ENCODE peak calls at places on chromosome 13, in six cellular contexts. N, D, J, T, S and Y are unnamed samples.

GRCh38 chr13:36530050-36530789 is 97.9 kb downstream of the CCNA1 start:
- DNase-seq in T (no peak), N (no peak), S (no peak), D (no peak), J (no peak), Y (no peak)

GRCh38 chr13:39269411-39269810 is 231.2 kb downstream of the NHLRC3 start:
- DNase-seq in N (no peak), J (no peak), D (no peak), S (no peak), T (no peak), Y (no peak)

GRCh38 chr13:60397693-60398437 is 845 bp downstream of the TDRD3 start:
- DNase-seq in J (no peak), N (peak), D (no peak), T (no peak), S (peak), Y (no peak)

GRCh38 chr13:59963383-59963782 is 200.3 kb downstream of the DIAPH3 start:
- DNase-seq in D (no peak), J (no peak), T (no peak), N (no peak), S (no peak), Y (no peak)

GRCh38 chr13:28325022-28325421 is 169.9 kb downstream of the FLT1 start:
- DNase-seq in S (no peak), N (no peak), T (no peak), J (no peak), D (no peak), Y (no peak)

GRCh38 chr13:99227909-99228688 is 27.4 kb downstream of the UBAC2 start:
- DNase-seq in S (no peak), D (no peak), N (no peak), J (no peak), T (no peak), Y (no peak)

GRCh38 chr13:44930907-44931676 is 58.2 kb downstream of the NUFIP1 start:
- DNase-seq in N (no peak), D (no peak), T (no peak), S (no peak), J (no peak), Y (no peak)

GRCh38 chr13:29679357-29680050 is 84.0 kb upstream of the SLC7A1 start:
- DNase-seq in S (no peak), D (no peak), N (no peak), T (no peak), J (no peak), Y (no peak)

DNA sequence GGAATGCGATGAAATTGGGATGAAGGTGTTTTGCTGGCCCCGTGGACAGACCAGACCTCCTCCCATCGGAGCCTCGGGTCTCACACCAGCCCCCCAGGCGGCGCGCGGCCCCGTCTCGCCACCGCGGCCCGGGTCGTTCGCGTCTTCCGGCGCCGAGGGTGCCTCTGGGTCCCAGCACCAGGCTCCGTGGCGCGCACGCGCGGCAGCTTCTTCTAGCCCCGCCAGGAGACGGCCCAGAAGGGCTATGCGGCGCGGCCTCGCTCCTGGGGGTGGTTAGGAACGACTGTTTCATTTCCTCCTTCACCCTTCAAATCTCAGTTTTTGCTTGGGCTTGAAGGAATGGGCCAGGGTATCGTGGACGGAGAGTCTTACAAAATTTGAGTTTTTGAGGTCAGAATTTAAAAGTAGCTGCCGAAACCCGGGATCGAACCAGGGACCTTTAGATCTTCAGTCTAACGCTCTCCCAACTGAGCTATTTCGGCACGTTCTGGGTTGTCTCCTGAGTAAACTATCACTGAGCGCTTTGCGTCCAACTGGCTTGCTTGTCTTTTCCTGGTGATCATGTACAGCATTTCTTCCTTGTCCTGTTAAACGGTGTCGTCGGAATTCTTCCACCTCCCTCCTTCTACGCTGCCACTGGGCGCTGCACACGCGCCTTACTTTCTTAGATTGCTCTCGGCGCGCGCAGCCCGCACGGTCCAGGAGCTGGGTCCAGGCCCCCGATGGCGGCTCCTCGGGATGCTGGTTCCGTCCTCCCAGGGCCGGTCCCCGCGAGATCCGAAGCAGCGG is 46.5 kb downstream of the TGDS start:
- DNase-seq in D (peak), S (peak), J (peak), N (peak), T (peak), Y (peak)
- TF ChIP-seq POLR2A in D (peak), S (no peak), J (peak), N (peak), T (peak), Y (peak)

GRCh38 chr13:49441846-49442245 is 2.0 kb downstream of the CAB39L start:
- DNase-seq in D (no peak), S (no peak), J (no peak), N (no peak), T (no peak), Y (no peak)

GRCh38 chr13:49446473-49446872 is 2.4 kb downstream of the SETDB2 start:
- DNase-seq in N (no peak), S (no peak), D (no peak), T (no peak), J (no peak), Y (no peak)

GRCh38 chr13:49443327-49443688 is 556 bp downstream of the CAB39L start:
- DNase-seq in S (peak), J (no peak), D (no peak), N (no peak), T (no peak), Y (no peak)

GRCh38 chr13:49443689-49444516 is at the start of the genes CAB39L and SETDB2:
- DNase-seq in N (peak), J (peak), D (peak), T (peak), S (peak), Y (peak)

GRCh38 chr13:49444517-49445395 is 682 bp downstream of the SETDB2 start:
- DNase-seq in N (no peak), J (peak), T (no peak), S (peak), D (no peak), Y (no peak)
- TF ChIP-seq POLR2AphosphoS5 in N (no peak), J (no peak), T (no peak), S (no peak), D (no peak), Y (peak)

GRCh38 chr13:110305949-110306339 is 1.0 kb downstream of the COL4A1 start:
- DNase-seq in D (no peak), N (no peak), S (no peak), T (no peak), J (no peak), Y (no peak)
- TF ChIP-seq TAF1 in D (no peak), N (no peak), S (no peak), T (no peak), J (no peak), Y (no peak)

GRCh38 chr13:49791753-49792549 is 531 bp downstream of the KPNA3 start:
- DNase-seq in N (peak), D (no peak), J (no peak), S (no peak), T (peak), Y (peak)
- TF ChIP-seq POLR2A in N (peak), D (peak), J (peak), S (no peak), T (no peak), Y (peak)

DNA sequence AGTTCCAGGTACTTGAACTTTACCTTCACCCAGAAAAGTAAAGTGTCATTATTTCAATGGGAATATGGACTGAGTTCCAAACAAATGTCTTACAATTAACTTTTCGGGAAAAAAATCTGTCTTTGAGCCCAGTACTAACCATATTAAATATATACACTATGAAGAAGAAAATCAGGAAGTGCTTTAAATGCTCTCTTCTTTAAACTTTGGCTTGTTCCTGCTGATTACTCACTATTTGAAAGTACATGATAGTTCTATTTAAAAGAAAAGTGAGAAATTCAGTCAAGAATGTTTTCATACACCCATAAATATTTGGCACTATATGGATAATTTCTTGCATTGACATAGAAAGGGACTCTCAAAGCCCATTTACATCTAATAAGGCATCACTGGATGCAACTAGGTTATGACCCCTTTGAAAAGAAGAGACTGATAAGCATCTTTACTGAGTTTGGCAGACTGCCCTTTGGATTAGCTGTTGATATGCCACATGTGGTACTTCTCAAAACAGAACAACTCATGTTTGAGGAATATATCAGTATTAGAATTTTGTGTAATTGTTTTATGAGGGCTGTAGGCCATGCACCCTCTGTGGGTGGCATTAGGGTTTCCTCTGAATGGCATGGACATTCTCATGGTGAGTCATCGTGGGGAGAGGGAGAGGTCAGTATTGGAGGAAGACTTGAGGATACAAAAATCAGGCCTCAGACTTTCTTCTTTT is 25.0 kb upstream of the VWA8 start:
- DNase-seq in T (no peak), N (no peak), S (no peak), D (no peak), J (no peak), Y (no peak)
- TF ChIP-seq POLR2AphosphoS5 in T (no peak), N (no peak), S (no peak), D (no peak), J (no peak), Y (no peak)